ENCODE peak calls at places on chromosomes 4 and X, in seven cellular contexts. One of them, this sample, is unnamed.

GRCh38 chrX:81195712-81196111 is 6.0 kb downstream of the HMGN5 start:
- DNase-seq in activated CD8-positive, alpha-beta memory T cell treated with anti-CD3 and anti-CD28 coated beads for 4 hours: peak; percentile 35
- DNase-seq in Calu3: peak; percentile 50
- DNase-seq in pulmonary artery endothelial cell: peak; percentile 3
- DNase-seq in AG20443: peak; percentile 29
- DNase-seq in aorta: no peak
- DNase-seq in T-helper 2 cell: peak; percentile 20
- DNase-seq in this sample: no peak

GRCh38 chr4:41418444-41418843 is 119.5 kb upstream of the LIMCH1 start:
- DNase-seq in activated CD8-positive, alpha-beta memory T cell treated with anti-CD3 and anti-CD28 coated beads for 4 hours: no peak
- DNase-seq in Calu3: no peak
- DNase-seq in pulmonary artery endothelial cell: no peak
- DNase-seq in AG20443: peak; percentile 83
- DNase-seq in aorta: peak; percentile 81
- DNase-seq in T-helper 2 cell: no peak
- DNase-seq in this sample: no peak

GRCh38 chr4:107519057-107519456 is 201.0 kb downstream of the PAPSS1 start:
- DNase-seq in activated CD8-positive, alpha-beta memory T cell treated with anti-CD3 and anti-CD28 coated beads for 4 hours: no peak
- DNase-seq in Calu3: peak; percentile 27
- DNase-seq in pulmonary artery endothelial cell: no peak
- DNase-seq in AG20443: peak; percentile 40
- DNase-seq in aorta: no peak
- DNase-seq in T-helper 2 cell: no peak
- DNase-seq in this sample: no peak

GRCh38 chr4:155675709-155676429 is 9.2 kb downstream of the GUCY1A1 start:
- DNase-seq in activated CD8-positive, alpha-beta memory T cell treated with anti-CD3 and anti-CD28 coated beads for 4 hours: no peak
- DNase-seq in Calu3: no peak
- DNase-seq in pulmonary artery endothelial cell: no peak
- DNase-seq in AG20443: no peak
- DNase-seq in aorta: no peak
- DNase-seq in T-helper 2 cell: no peak
- DNase-seq in this sample: no peak

GRCh38 chrX:12567857-12568256 is 223.4 kb upstream of the PRPS2 start:
- DNase-seq in activated CD8-positive, alpha-beta memory T cell treated with anti-CD3 and anti-CD28 coated beads for 4 hours: no peak
- DNase-seq in Calu3: peak; percentile 16
- DNase-seq in pulmonary artery endothelial cell: no peak
- DNase-seq in AG20443: peak; percentile 7
- DNase-seq in aorta: no peak
- DNase-seq in T-helper 2 cell: no peak
- DNase-seq in this sample: no peak

GRCh38 chr4:1635452-1635851 is 48.7 kb downstream of the FAM53A start:
- DNase-seq in activated CD8-positive, alpha-beta memory T cell treated with anti-CD3 and anti-CD28 coated beads for 4 hours: no peak
- DNase-seq in Calu3: no peak
- DNase-seq in pulmonary artery endothelial cell: no peak
- DNase-seq in AG20443: no peak
- DNase-seq in aorta: no peak
- DNase-seq in T-helper 2 cell: no peak
- DNase-seq in this sample: no peak

GRCh38 chr4:53987761-53988171 is 76.6 kb downstream of the CHIC2 start:
- DNase-seq in activated CD8-positive, alpha-beta memory T cell treated with anti-CD3 and anti-CD28 coated beads for 4 hours: no peak
- DNase-seq in Calu3: no peak
- DNase-seq in pulmonary artery endothelial cell: no peak
- DNase-seq in AG20443: peak; percentile 59
- DNase-seq in aorta: no peak
- DNase-seq in T-helper 2 cell: no peak
- DNase-seq in this sample: no peak

GRCh38 chr4:145546556-145546955 is 64.9 kb downstream of the SMAD1 start:
- DNase-seq in activated CD8-positive, alpha-beta memory T cell treated with anti-CD3 and anti-CD28 coated beads for 4 hours: no peak
- DNase-seq in Calu3: no peak
- DNase-seq in pulmonary artery endothelial cell: peak; percentile 57
- DNase-seq in AG20443: no peak
- DNase-seq in aorta: no peak
- DNase-seq in T-helper 2 cell: no peak
- DNase-seq in this sample: no peak

GRCh38 chr4:155339588-155339987 is 37.2 kb downstream of the MAP9 start:
- DNase-seq in activated CD8-positive, alpha-beta memory T cell treated with anti-CD3 and anti-CD28 coated beads for 4 hours: no peak
- DNase-seq in Calu3: peak; percentile 0
- DNase-seq in pulmonary artery endothelial cell: no peak
- DNase-seq in AG20443: no peak
- DNase-seq in aorta: no peak
- DNase-seq in T-helper 2 cell: no peak
- DNase-seq in this sample: no peak

GRCh38 chr4:75514949-75515612 is 808 bp downstream of the THAP6 start:
- DNase-seq in activated CD8-positive, alpha-beta memory T cell treated with anti-CD3 and anti-CD28 coated beads for 4 hours: no peak
- DNase-seq in Calu3: peak; percentile 4
- DNase-seq in pulmonary artery endothelial cell: no peak
- DNase-seq in AG20443: peak; percentile 9
- DNase-seq in aorta: no peak
- DNase-seq in T-helper 2 cell: peak; percentile 21
- DNase-seq in this sample: no peak

GRCh38 chr4:25180524-25181131 is 20.4 kb upstream of the SEPSECS start:
- DNase-seq in activated CD8-positive, alpha-beta memory T cell treated with anti-CD3 and anti-CD28 coated beads for 4 hours: no peak
- DNase-seq in Calu3: peak; percentile 14
- DNase-seq in pulmonary artery endothelial cell: peak; percentile 17
- DNase-seq in AG20443: peak; percentile 39
- DNase-seq in aorta: no peak
- DNase-seq in T-helper 2 cell: peak; percentile 22
- DNase-seq in this sample: no peak